ENCODE peak calls at places on chromosomes 13 and 19, in seven cellular contexts. One of them, this sample, is unnamed.

GRCh38 chr13:76707360-76707759 is 178.8 kb downstream of the KCTD12 start:
- DNase-seq in fibroblast of pulmonary artery: peak
- DNase-seq in PC-9: no peak
- DNase-seq in heart right ventricle: no peak
- DNase-seq in Peyer's patch: no peak
- DNase-seq in astrocyte: peak
- DNase-seq in coronary artery: no peak
- DNase-seq in this sample: no peak

GRCh38 chr19:55483681-55484361 is 1.2 kb upstream of the NAT14 start:
- DNase-seq in fibroblast of pulmonary artery: no peak
- DNase-seq in PC-9: no peak
- DNase-seq in heart right ventricle: peak
- DNase-seq in Peyer's patch: no peak
- DNase-seq in astrocyte: no peak
- DNase-seq in coronary artery: no peak
- DNase-seq in this sample: no peak

GRCh38 chr19:5308471-5309437 is 31.9 kb downstream of the PTPRS start:
- DNase-seq in fibroblast of pulmonary artery: peak
- DNase-seq in PC-9: no peak
- DNase-seq in heart right ventricle: peak
- DNase-seq in Peyer's patch: no peak
- DNase-seq in astrocyte: peak
- DNase-seq in coronary artery: peak
- DNase-seq in this sample: no peak

GRCh38 chr19:40739030-40739839 is 11.0 kb downstream of the ACTMAP start:
- DNase-seq in fibroblast of pulmonary artery: no peak
- DNase-seq in PC-9: no peak
- DNase-seq in heart right ventricle: no peak
- DNase-seq in Peyer's patch: no peak
- DNase-seq in astrocyte: no peak
- DNase-seq in coronary artery: no peak
- DNase-seq in this sample: no peak

GRCh38 chr13:49560270-49561063 is 24.9 kb downstream of the RCBTB1 start:
- DNase-seq in fibroblast of pulmonary artery: peak
- DNase-seq in PC-9: no peak
- DNase-seq in heart right ventricle: no peak
- DNase-seq in Peyer's patch: no peak
- DNase-seq in astrocyte: no peak
- DNase-seq in coronary artery: no peak
- DNase-seq in this sample: no peak

GRCh38 chr13:84037937-84038464 is 155.7 kb upstream of the SLITRK1 start:
- DNase-seq in fibroblast of pulmonary artery: no peak
- DNase-seq in PC-9: no peak
- DNase-seq in heart right ventricle: no peak
- DNase-seq in Peyer's patch: no peak
- DNase-seq in astrocyte: no peak
- DNase-seq in coronary artery: no peak
- DNase-seq in this sample: no peak

GRCh38 chr19:4360641-4361151 is 17.3 kb downstream of the MPND start:
- DNase-seq in fibroblast of pulmonary artery: no peak
- DNase-seq in PC-9: no peak
- DNase-seq in heart right ventricle: no peak
- DNase-seq in Peyer's patch: peak
- DNase-seq in astrocyte: no peak
- DNase-seq in coronary artery: no peak
- DNase-seq in this sample: no peak

GRCh38 chr13:51643882-51644281 is 59.6 kb downstream of the WDFY2 start:
- DNase-seq in fibroblast of pulmonary artery: peak
- DNase-seq in PC-9: no peak
- DNase-seq in heart right ventricle: no peak
- DNase-seq in Peyer's patch: no peak
- DNase-seq in astrocyte: peak
- DNase-seq in coronary artery: no peak
- DNase-seq in this sample: no peak

GRCh38 chr13:24682353-24682752 is 2.1 kb downstream of the ATP12A start:
- DNase-seq in fibroblast of pulmonary artery: no peak
- DNase-seq in PC-9: no peak
- DNase-seq in heart right ventricle: no peak
- DNase-seq in Peyer's patch: no peak
- DNase-seq in astrocyte: no peak
- DNase-seq in coronary artery: no peak
- DNase-seq in this sample: no peak

GRCh38 chr13:24680921-24681585 is 845 bp downstream of the ATP12A start:
- DNase-seq in fibroblast of pulmonary artery: no peak
- DNase-seq in PC-9: no peak
- DNase-seq in heart right ventricle: no peak
- DNase-seq in Peyer's patch: no peak
- DNase-seq in astrocyte: no peak
- DNase-seq in coronary artery: no peak
- DNase-seq in this sample: no peak

GRCh38 chr13:24679686-24680085 is 522 bp upstream of the ATP12A start:
- DNase-seq in fibroblast of pulmonary artery: no peak
- DNase-seq in PC-9: no peak
- DNase-seq in heart right ventricle: no peak
- DNase-seq in Peyer's patch: no peak
- DNase-seq in astrocyte: no peak
- DNase-seq in coronary artery: no peak
- DNase-seq in this sample: no peak

GRCh38 chr13:24681930-24682329 is 1.7 kb downstream of the ATP12A start:
- DNase-seq in fibroblast of pulmonary artery: no peak
- DNase-seq in PC-9: no peak
- DNase-seq in heart right ventricle: no peak
- DNase-seq in Peyer's patch: no peak
- DNase-seq in astrocyte: no peak
- DNase-seq in coronary artery: no peak
- DNase-seq in this sample: no peak

GRCh38 chr13:24680258-24680920 is at the start of gene ATP12A:
- DNase-seq in fibroblast of pulmonary artery: no peak
- DNase-seq in PC-9: peak
- DNase-seq in heart right ventricle: no peak
- DNase-seq in Peyer's patch: peak
- DNase-seq in astrocyte: no peak
- DNase-seq in coronary artery: no peak
- DNase-seq in this sample: peak
- TF ChIP-seq CTCF in fibroblast of pulmonary artery: no peak
- TF ChIP-seq CTCF in PC-9: no peak
- TF ChIP-seq CTCF in heart right ventricle: no peak
- TF ChIP-seq CTCF in Peyer's patch: peak
- TF ChIP-seq CTCF in astrocyte: no peak
- TF ChIP-seq CTCF in coronary artery: no peak
- TF ChIP-seq CTCF in this sample: peak

GRCh38 chr19:8396563-8397203 is 6.5 kb downstream of the RAB11B start:
- DNase-seq in fibroblast of pulmonary artery: peak
- DNase-seq in PC-9: peak
- DNase-seq in heart right ventricle: peak
- DNase-seq in Peyer's patch: peak
- DNase-seq in astrocyte: peak
- DNase-seq in coronary artery: no peak
- DNase-seq in this sample: peak
- TF ChIP-seq CTCF in fibroblast of pulmonary artery: peak
- TF ChIP-seq CTCF in PC-9: peak
- TF ChIP-seq CTCF in heart right ventricle: peak
- TF ChIP-seq CTCF in Peyer's patch: peak
- TF ChIP-seq CTCF in astrocyte: peak
- TF ChIP-seq CTCF in coronary artery: peak
- TF ChIP-seq CTCF in this sample: peak

DNA sequence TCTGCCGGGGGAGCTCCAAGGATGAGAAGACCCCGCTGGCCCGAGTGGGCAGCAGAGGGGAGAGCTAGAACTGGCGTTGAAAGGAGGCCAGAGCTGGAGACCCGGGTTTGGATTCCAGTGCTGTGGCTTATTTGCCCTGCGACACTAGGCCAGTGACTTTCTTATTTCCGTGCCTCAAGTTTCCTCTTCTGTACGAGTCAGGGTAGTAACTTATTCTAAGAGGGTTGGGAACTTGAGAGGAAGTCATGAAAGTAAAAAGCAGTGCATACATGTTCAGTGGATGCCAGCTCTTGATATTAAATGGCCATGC is 670 bp downstream of the FAM32A start:
- DNase-seq in fibroblast of pulmonary artery: no peak
- DNase-seq in PC-9: no peak
- DNase-seq in heart right ventricle: no peak
- DNase-seq in Peyer's patch: no peak
- DNase-seq in astrocyte: no peak
- DNase-seq in coronary artery: no peak
- DNase-seq in this sample: no peak
- TF ChIP-seq CTCF in fibroblast of pulmonary artery: peak
- TF ChIP-seq CTCF in PC-9: peak
- TF ChIP-seq CTCF in heart right ventricle: no peak
- TF ChIP-seq CTCF in Peyer's patch: peak
- TF ChIP-seq CTCF in astrocyte: peak
- TF ChIP-seq CTCF in coronary artery: no peak
- TF ChIP-seq CTCF in this sample: no peak

GRCh38 chr19:46611791-46612190 is 10.7 kb downstream of the CALM3 start:
- DNase-seq in fibroblast of pulmonary artery: no peak
- DNase-seq in PC-9: no peak
- DNase-seq in heart right ventricle: no peak
- DNase-seq in Peyer's patch: no peak
- DNase-seq in astrocyte: no peak
- DNase-seq in coronary artery: no peak
- DNase-seq in this sample: no peak

GRCh38 chr19:46613525-46613924 is 11.4 kb downstream of the PTGIR start:
- DNase-seq in fibroblast of pulmonary artery: no peak
- DNase-seq in PC-9: no peak
- DNase-seq in heart right ventricle: no peak
- DNase-seq in Peyer's patch: no peak
- DNase-seq in astrocyte: no peak
- DNase-seq in coronary artery: no peak
- DNase-seq in this sample: no peak

GRCh38 chr19:46615966-46616365 is 8.9 kb downstream of the PTGIR start:
- DNase-seq in fibroblast of pulmonary artery: no peak
- DNase-seq in PC-9: no peak
- DNase-seq in heart right ventricle: no peak
- DNase-seq in Peyer's patch: peak
- DNase-seq in astrocyte: no peak
- DNase-seq in coronary artery: no peak
- DNase-seq in this sample: no peak

GRCh38 chr19:46616631-46617322 is 8.1 kb downstream of the PTGIR start:
- DNase-seq in fibroblast of pulmonary artery: peak
- DNase-seq in PC-9: peak
- DNase-seq in heart right ventricle: peak
- DNase-seq in Peyer's patch: peak
- DNase-seq in astrocyte: peak
- DNase-seq in coronary artery: no peak
- DNase-seq in this sample: peak

DNA sequence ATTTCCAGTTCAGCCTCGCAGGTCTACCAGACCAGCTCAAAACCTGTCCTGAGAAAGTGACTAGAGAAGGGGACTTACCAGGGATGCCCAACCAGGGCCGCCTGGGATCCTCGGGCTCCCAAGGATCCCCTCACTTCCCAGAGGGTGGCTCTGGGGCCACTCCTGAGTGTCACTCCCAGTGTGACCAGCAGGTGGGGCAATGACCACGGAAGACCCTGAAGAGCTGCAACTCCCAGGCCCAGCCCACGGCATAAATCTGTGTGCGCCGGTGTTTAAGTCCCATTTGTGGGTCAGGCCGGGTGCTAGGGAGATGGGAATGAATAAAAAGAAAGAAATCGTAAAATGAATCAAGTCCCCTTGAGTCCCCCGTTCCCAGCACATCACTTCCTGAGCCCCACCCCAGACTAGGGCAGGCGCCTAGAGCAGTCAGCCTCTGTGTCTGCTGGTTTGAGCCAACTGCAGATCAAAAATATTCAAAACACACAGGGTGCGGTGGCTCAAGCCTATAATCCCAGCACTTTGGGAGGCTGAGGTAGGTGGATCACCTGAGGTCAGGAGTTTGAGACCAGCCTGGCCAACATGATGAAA is 10.7 kb downstream of the PTGIR start:
- DNase-seq in fibroblast of pulmonary artery: peak
- DNase-seq in PC-9: peak
- DNase-seq in heart right ventricle: peak
- DNase-seq in Peyer's patch: peak
- DNase-seq in astrocyte: peak
- DNase-seq in coronary artery: no peak
- DNase-seq in this sample: peak
- TF ChIP-seq CTCF in fibroblast of pulmonary artery: peak
- TF ChIP-seq CTCF in PC-9: peak
- TF ChIP-seq CTCF in heart right ventricle: peak
- TF ChIP-seq CTCF in Peyer's patch: peak
- TF ChIP-seq CTCF in astrocyte: peak
- TF ChIP-seq CTCF in coronary artery: peak
- TF ChIP-seq CTCF in this sample: peak

GRCh38 chr13:108629353-108629752 is at the start of gene MYO16:
- DNase-seq in fibroblast of pulmonary artery: no peak
- DNase-seq in PC-9: no peak
- DNase-seq in heart right ventricle: no peak
- DNase-seq in Peyer's patch: no peak
- DNase-seq in astrocyte: no peak
- DNase-seq in coronary artery: no peak
- DNase-seq in this sample: no peak

GRCh38 chr13:108632649-108633167 is 3.3 kb downstream of the MYO16 start:
- DNase-seq in fibroblast of pulmonary artery: no peak
- DNase-seq in PC-9: no peak
- DNase-seq in heart right ventricle: no peak
- DNase-seq in Peyer's patch: no peak
- DNase-seq in astrocyte: no peak
- DNase-seq in coronary artery: no peak
- DNase-seq in this sample: no peak

GRCh38 chr13:108624108-108624507 is 5.3 kb upstream of the MYO16 start:
- DNase-seq in fibroblast of pulmonary artery: no peak
- DNase-seq in PC-9: no peak
- DNase-seq in heart right ventricle: no peak
- DNase-seq in Peyer's patch: no peak
- DNase-seq in astrocyte: no peak
- DNase-seq in coronary artery: no peak
- DNase-seq in this sample: no peak

GRCh38 chr13:108629988-108630387 is 577 bp downstream of the MYO16 start:
- DNase-seq in fibroblast of pulmonary artery: no peak
- DNase-seq in PC-9: no peak
- DNase-seq in heart right ventricle: no peak
- DNase-seq in Peyer's patch: no peak
- DNase-seq in astrocyte: no peak
- DNase-seq in coronary artery: no peak
- DNase-seq in this sample: no peak
- TF ChIP-seq CTCF in fibroblast of pulmonary artery: no peak
- TF ChIP-seq CTCF in PC-9: no peak
- TF ChIP-seq CTCF in heart right ventricle: no peak
- TF ChIP-seq CTCF in Peyer's patch: no peak
- TF ChIP-seq CTCF in astrocyte: no peak
- TF ChIP-seq CTCF in coronary artery: no peak
- TF ChIP-seq CTCF in this sample: no peak

This sample was measured in nephron progenitor cell.